ENCODE peak calls at places on chromosome 16, in six cellular contexts. One of them, this sample, is unnamed.

GRCh38 chr16:79355600-79356358 is 244.8 kb downstream of the MAF start:
- DNase-seq in GM12878: no peak
- DNase-seq in WTC11: no peak
- DNase-seq in HepG2: no peak
- DNase-seq in H1: no peak
- DNase-seq in GM23338: no peak
- DNase-seq in this sample: no peak

GRCh38 chr16:50674831-50675230 is 6.3 kb downstream of the SNX20 start:
- DNase-seq in GM12878: no peak
- DNase-seq in WTC11: no peak
- DNase-seq in HepG2: no peak
- DNase-seq in GM23338: no peak
- DNase-seq in H1: no peak
- DNase-seq in this sample: no peak

GRCh38 chr16:1678500-1679098 is 520 bp downstream of the JPT2 start:
- DNase-seq in WTC11: no peak
- DNase-seq in GM12878: no peak
- DNase-seq in GM23338: peak
- DNase-seq in H1: no peak
- DNase-seq in HepG2: peak
- DNase-seq in this sample: no peak

GRCh38 chr16:85321856-85322271 is 209.6 kb upstream of the CIBAR2 start:
- DNase-seq in GM12878: no peak
- DNase-seq in H1: no peak
- DNase-seq in GM23338: no peak
- DNase-seq in HepG2: no peak
- DNase-seq in WTC11: no peak
- DNase-seq in this sample: peak

GRCh38 chr16:84307209-84307954 is 12.7 kb downstream of the WFDC1 start:
- DNase-seq in HepG2: no peak
- DNase-seq in GM23338: no peak
- DNase-seq in GM12878: no peak
- DNase-seq in H1: no peak
- DNase-seq in WTC11: no peak
- DNase-seq in this sample: no peak

GRCh38 chr16:85316321-85316919 is 204.1 kb upstream of the CIBAR2 start:
- DNase-seq in H1: peak
- DNase-seq in GM23338: peak
- DNase-seq in HepG2: peak
- DNase-seq in WTC11: peak
- DNase-seq in GM12878: no peak
- DNase-seq in this sample: peak

GRCh38 chr16:30567991-30568638 is 3.4 kb downstream of the ZNF688 start:
- DNase-seq in GM12878: peak
- DNase-seq in WTC11: no peak
- DNase-seq in GM23338: no peak
- DNase-seq in HepG2: peak
- DNase-seq in H1: no peak
- DNase-seq in this sample: no peak

GRCh38 chr16:50021509-50021908 is 3.5 kb upstream of the CNEP1R1 start:
- DNase-seq in H1: no peak
- DNase-seq in GM23338: peak
- DNase-seq in GM12878: no peak
- DNase-seq in HepG2: peak
- DNase-seq in WTC11: peak
- DNase-seq in this sample: no peak

GRCh38 chr16:22614271-22614947 is 103.7 kb downstream of the NPIPB5 start:
- DNase-seq in WTC11: no peak
- DNase-seq in H1: peak
- DNase-seq in GM23338: no peak
- DNase-seq in GM12878: no peak
- DNase-seq in HepG2: peak
- DNase-seq in this sample: no peak

GRCh38 chr16:82926500-82926899 is 299.7 kb downstream of the CDH13 start:
- DNase-seq in GM12878: no peak
- DNase-seq in GM23338: no peak
- DNase-seq in WTC11: no peak
- DNase-seq in H1: no peak
- DNase-seq in HepG2: no peak
- DNase-seq in this sample: no peak

GRCh38 chr16:4179020-4179419 is 62.8 kb upstream of the ADCY9 start:
- DNase-seq in GM23338: no peak
- DNase-seq in H1: no peak
- DNase-seq in WTC11: no peak
- DNase-seq in GM12878: no peak
- DNase-seq in HepG2: peak
- DNase-seq in this sample: no peak

GRCh38 chr16:85945424-85945751 is 46.4 kb downstream of the IRF8 start:
- DNase-seq in HepG2: no peak
- DNase-seq in GM12878: no peak
- DNase-seq in GM23338: no peak
- DNase-seq in H1: no peak
- DNase-seq in WTC11: no peak
- DNase-seq in this sample: no peak

GRCh38 chr16:69367980-69368379 is 16.4 kb upstream of the TMED6 start:
- DNase-seq in GM12878: no peak
- DNase-seq in H1: no peak
- DNase-seq in WTC11: no peak
- DNase-seq in GM23338: no peak
- DNase-seq in HepG2: no peak
- DNase-seq in this sample: peak

DNA sequence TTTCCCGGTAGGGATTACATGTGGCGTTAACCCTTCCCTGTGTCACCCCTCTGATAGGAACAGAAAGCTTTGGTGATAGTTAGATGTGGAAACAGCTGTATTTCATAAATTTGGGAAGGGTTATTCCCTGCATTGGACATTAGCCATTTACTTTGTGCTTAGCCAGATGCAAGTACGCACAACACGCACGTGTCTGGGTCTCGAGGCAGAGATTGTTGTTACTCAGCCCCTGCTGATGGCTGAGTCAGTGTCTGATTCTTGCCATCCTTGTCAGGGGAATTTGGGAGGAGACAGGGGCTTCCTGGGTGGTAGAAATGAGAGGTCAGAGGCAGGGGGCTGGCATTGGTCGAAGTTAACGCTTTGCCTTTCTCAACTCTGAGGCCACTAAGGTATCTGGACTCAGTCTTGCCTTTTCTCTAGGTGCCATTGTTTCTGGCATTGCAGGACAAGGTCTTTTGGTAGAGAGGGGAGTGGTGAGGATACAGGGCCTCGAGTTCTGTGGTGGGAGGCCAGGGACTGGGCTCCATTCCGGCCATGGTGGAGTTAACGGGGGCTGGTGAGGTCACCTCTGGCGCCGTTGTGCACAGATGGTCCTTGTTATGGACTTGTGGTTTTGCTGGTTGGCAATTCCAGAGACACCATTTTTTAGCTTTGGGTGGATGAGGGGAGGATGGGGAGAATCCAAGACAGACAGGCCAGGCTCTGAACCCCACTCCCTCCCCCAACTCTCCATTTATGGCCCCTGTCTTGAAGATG is 8.2 kb downstream of the MMP2 start:
- DNase-seq in H1: no peak
- DNase-seq in HepG2: no peak
- DNase-seq in GM23338: no peak
- DNase-seq in GM12878: no peak
- DNase-seq in WTC11: no peak
- DNase-seq in this sample: no peak
- TF ChIP-seq CREB1 in H1: no peak
- TF ChIP-seq CREB1 in HepG2: no peak
- TF ChIP-seq CREB1 in GM23338: no peak
- TF ChIP-seq CREB1 in GM12878: no peak
- TF ChIP-seq CREB1 in WTC11: no peak
- TF ChIP-seq CREB1 in this sample: no peak

DNA sequence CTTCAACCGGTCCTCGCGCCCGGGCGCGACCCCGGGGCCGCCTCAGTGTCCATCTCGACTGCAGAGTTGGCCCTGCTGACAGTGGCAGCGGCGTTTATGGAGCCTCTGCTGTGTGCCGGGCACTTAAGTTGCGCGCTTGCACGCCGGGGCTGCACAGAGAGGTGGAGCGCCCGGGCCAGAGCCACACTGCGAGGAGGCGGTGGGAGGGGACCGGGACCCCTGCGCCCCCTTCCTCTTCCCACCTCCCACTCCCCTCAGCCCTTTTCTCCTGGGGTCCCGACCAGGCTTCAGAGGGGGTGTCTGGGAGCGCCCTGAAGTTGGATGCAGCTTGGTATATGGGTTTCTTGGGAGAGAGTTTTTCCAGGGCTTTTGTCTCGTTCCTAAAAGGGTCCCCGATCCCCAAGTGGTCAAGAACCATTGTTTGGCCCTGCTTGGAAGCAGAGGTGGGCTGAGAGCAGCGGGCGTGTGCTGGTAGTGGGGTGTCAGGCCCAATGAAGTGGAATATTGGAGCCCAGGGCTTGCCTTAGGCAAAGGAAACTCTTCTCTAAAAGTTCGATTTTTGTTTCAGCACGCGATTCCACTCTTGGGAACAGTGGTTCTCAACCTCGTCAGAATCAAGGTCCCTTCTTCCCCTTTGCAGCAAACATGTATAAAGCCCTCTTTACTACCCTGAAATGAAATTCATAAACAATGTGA is 605 bp downstream of the MRTFB start:
- DNase-seq in HepG2: peak
- DNase-seq in WTC11: no peak
- DNase-seq in GM23338: peak
- DNase-seq in H1: peak
- DNase-seq in GM12878: no peak
- DNase-seq in this sample: no peak
- TF ChIP-seq CREB1 in HepG2: no peak
- TF ChIP-seq CREB1 in WTC11: no peak
- TF ChIP-seq CREB1 in GM23338: no peak
- TF ChIP-seq CREB1 in H1: no peak
- TF ChIP-seq CREB1 in GM12878: no peak
- TF ChIP-seq CREB1 in this sample: peak

DNA sequence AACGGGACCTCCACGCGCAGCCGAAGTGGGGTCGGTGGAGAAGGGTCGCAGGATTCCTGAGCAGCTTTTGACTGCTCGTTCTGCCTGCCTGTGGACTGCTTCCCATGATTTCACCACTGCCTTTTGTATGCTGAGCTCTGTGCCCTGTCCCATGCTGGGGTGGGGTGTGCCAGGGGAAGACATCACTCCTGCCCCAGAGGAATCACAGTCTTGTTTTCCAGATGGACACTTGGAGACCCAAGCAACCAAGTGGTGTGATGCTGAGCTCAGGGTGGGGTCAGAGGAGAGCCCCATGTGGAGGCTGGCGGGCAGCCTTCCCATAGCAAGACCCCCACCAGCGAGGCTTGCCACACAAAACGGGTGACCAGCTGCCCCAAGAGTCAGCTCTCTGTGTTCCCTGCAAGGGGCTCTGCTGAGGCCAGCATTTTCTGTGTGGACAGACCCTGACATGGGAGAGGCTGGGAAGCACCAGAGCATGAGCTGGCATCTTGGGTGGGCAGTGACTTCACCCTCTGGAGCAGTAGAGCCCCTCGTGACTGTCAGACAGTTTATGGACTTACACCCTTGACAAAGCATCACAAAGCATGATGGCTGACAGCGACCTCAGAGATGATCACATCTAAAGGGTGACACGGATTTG is 111.9 kb downstream of the GNAO1 start:
- DNase-seq in H1: no peak
- DNase-seq in WTC11: no peak
- DNase-seq in GM12878: no peak
- DNase-seq in HepG2: no peak
- DNase-seq in GM23338: no peak
- DNase-seq in this sample: no peak
- TF ChIP-seq CREB1 in H1: no peak
- TF ChIP-seq CREB1 in WTC11: no peak
- TF ChIP-seq CREB1 in GM12878: no peak
- TF ChIP-seq CREB1 in HepG2: no peak
- TF ChIP-seq CREB1 in GM23338: no peak
- TF ChIP-seq CREB1 in this sample: no peak

DNA sequence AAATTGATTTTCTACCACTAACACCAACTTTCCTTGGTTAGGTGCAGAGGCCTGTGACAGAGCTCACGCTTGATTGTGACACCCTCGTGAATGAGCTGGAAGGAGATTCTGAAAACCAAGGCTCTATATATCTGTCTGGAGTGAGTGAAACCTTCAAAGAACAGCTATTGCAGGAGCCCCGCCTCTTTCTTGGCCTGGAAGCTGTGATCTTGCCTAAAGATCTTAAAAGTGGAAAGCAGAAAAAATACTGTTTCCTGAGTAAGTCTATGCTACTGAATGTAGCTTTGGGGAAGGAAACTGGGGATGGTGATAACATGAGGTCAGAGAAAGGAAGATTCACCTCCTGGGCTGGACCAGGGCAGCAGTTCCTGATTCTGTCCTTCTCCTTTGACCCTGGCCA is 38.3 kb downstream of the REXO5 start:
- DNase-seq in H1: no peak
- DNase-seq in GM12878: no peak
- DNase-seq in WTC11: no peak
- DNase-seq in GM23338: no peak
- DNase-seq in HepG2: no peak
- DNase-seq in this sample: no peak
- TF ChIP-seq CREB1 in H1: no peak
- TF ChIP-seq CREB1 in GM12878: no peak
- TF ChIP-seq CREB1 in WTC11: no peak
- TF ChIP-seq CREB1 in GM23338: no peak
- TF ChIP-seq CREB1 in HepG2: no peak
- TF ChIP-seq CREB1 in this sample: no peak

GRCh38 chr16:59699786-59700185 is 965.7 kb upstream of the GOT2 start:
- DNase-seq in WTC11: no peak
- DNase-seq in H1: no peak
- DNase-seq in HepG2: no peak
- DNase-seq in GM12878: no peak
- DNase-seq in GM23338: no peak
- DNase-seq in this sample: no peak

GRCh38 chr16:59697236-59697635 is 963.1 kb upstream of the GOT2 start:
- DNase-seq in HepG2: no peak
- DNase-seq in GM12878: no peak
- DNase-seq in WTC11: no peak
- DNase-seq in GM23338: no peak
- DNase-seq in H1: no peak
- DNase-seq in this sample: no peak

GRCh38 chr16:59697746-59698145 is 963.6 kb upstream of the GOT2 start:
- DNase-seq in GM23338: no peak
- DNase-seq in WTC11: no peak
- DNase-seq in H1: no peak
- DNase-seq in GM12878: no peak
- DNase-seq in HepG2: no peak
- DNase-seq in this sample: no peak

GRCh38 chr16:59696495-59696894 is 962.4 kb upstream of the GOT2 start:
- DNase-seq in H1: no peak
- DNase-seq in WTC11: no peak
- DNase-seq in HepG2: no peak
- DNase-seq in GM12878: no peak
- DNase-seq in GM23338: no peak
- DNase-seq in this sample: no peak

DNA sequence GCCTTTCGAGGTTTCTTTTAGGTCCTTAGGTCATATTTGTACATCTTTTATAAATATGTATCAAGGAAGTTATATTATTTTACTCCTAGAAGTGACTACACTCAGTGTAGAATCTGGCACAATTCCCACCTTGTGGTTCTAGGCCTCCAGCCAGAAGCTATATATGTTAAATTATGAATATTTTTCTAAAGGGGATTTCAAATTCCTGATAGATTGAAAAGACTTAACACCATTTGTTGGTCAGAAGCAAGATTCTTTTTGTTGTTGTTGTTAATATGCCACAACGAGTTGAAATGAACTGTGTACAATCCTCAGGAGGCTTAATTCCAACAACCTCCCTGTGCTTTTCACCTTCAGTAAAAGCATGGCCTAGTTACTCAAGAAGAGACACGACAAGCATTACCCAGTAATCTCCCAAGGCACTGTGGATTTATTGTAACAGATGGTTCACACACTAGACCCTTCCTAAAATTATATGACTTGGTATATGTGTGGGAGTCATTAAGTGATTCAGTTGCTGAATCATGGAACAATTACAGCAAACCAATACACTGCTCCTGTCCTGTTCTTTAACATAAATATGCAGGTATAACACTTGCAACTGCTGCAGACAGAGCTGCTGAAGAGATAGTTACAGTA is 964.3 kb upstream of the GOT2 start:
- DNase-seq in H1: no peak
- DNase-seq in HepG2: no peak
- DNase-seq in GM12878: no peak
- DNase-seq in GM23338: no peak
- DNase-seq in WTC11: no peak
- DNase-seq in this sample: no peak
- TF ChIP-seq CREB1 in H1: no peak
- TF ChIP-seq CREB1 in HepG2: no peak
- TF ChIP-seq CREB1 in GM12878: no peak
- TF ChIP-seq CREB1 in GM23338: no peak
- TF ChIP-seq CREB1 in WTC11: no peak
- TF ChIP-seq CREB1 in this sample: no peak

This sample was measured in K562.